ENCODE peak calls at places on chromosomes 16 and 17, in eight cellular contexts. L, K, X, E, M, C, D and Y are unnamed samples.

GRCh38 chr16:31268891-31269290 is 9.1 kb downstream of the ITGAM start:
- DNase-seq in C (no peak), L (no peak), K (no peak), D (no peak), X (no peak), M (no peak), E (no peak), Y (no peak)

GRCh38 chr17:6506679-6507231 is 49.6 kb downstream of the PITPNM3 start:
- DNase-seq in X (no peak), K (no peak), E (no peak), D (peak), M (no peak), L (peak), C (no peak), Y (peak)

GRCh38 chr16:79372504-79373184 is 227.9 kb downstream of the MAF start:
- DNase-seq in E (no peak), X (no peak), D (peak), L (no peak), C (no peak), M (no peak), K (no peak), Y (no peak)

GRCh38 chr16:81723098-81723723 is 55.9 kb upstream of the PLCG2 start:
- DNase-seq in K (peak), L (peak), E (no peak), D (peak), M (peak), X (peak), C (no peak), Y (no peak)

GRCh38 chr17:8581002-8581658 is 49.4 kb downstream of the MYH10 start:
- DNase-seq in X (peak), C (no peak), D (peak), L (no peak), M (no peak), K (no peak), E (no peak), Y (no peak)

GRCh38 chr17:58492238-58493121 is 4.3 kb upstream of the HSF5 start:
- DNase-seq in D (peak), E (no peak), C (no peak), K (no peak), M (no peak), L (no peak), X (no peak), Y (no peak)

GRCh38 chr17:69945698-69946185 is 129.3 kb upstream of the KCNJ16 start:
- DNase-seq in E (no peak), M (no peak), C (no peak), D (no peak), L (no peak), K (no peak), X (no peak), Y (no peak)

GRCh38 chr17:63096426-63096825 is 130.4 kb downstream of the TANC2 start:
- DNase-seq in M (no peak), X (no peak), L (peak), D (no peak), C (peak), K (no peak), E (no peak), Y (no peak)

GRCh38 chr17:35918665-35919064 is 11.9 kb downstream of the RDM1 start:
- DNase-seq in C (no peak), L (no peak), X (no peak), E (no peak), D (peak), K (no peak), M (no peak), Y (no peak)

GRCh38 chr17:57369509-57369945 is 113.2 kb downstream of the MSI2 start:
- DNase-seq in L (no peak), K (no peak), E (no peak), D (peak), C (no peak), M (no peak), X (no peak), Y (no peak)

GRCh38 chr16:28528463-28528867 is 10.3 kb downstream of the NUPR1 start:
- DNase-seq in M (no peak), C (no peak), D (no peak), L (no peak), K (no peak), X (no peak), E (no peak), Y (no peak)

GRCh38 chr16:81821422-81822128 is 42.5 kb downstream of the PLCG2 start:
- DNase-seq in X (peak), E (no peak), K (no peak), M (no peak), D (no peak), C (no peak), L (no peak), Y (peak)

GRCh38 chr16:64657316-64658011 is 464.4 kb downstream of the CDH11 start:
- DNase-seq in E (no peak), C (no peak), D (peak), M (no peak), X (no peak), L (no peak), K (no peak), Y (no peak)

GRCh38 chr17:46020023-46020735 is 21.1 kb downstream of the STH start:
- DNase-seq in C (no peak), D (no peak), E (no peak), M (no peak), L (no peak), X (peak), K (no peak), Y (peak)

GRCh38 chr16:85168732-85169256 is 56.5 kb upstream of the CIBAR2 start:
- DNase-seq in E (no peak), K (peak), D (no peak), M (peak), X (peak), C (no peak), L (peak), Y (peak)
- TF ChIP-seq CTCF in E (no peak), K (no peak), D (no peak), M (no peak), X (no peak), C (no peak), L (no peak), Y (no peak)

GRCh38 chr17:47843391-47843730 is 2.3 kb upstream of the SCRN2 start:
- DNase-seq in L (no peak), X (no peak), E (no peak), K (no peak), D (no peak), M (no peak), C (no peak), Y (no peak)

GRCh38 chr17:47840742-47841487 is at the start of gene SCRN2:
- DNase-seq in X (peak), E (peak), K (peak), D (peak), C (peak), M (peak), L (peak), Y (peak)

GRCh38 chr17:47839899-47840741 is 953 bp downstream of the SCRN2 start:
- DNase-seq in K (no peak), D (no peak), X (no peak), C (no peak), M (no peak), L (no peak), E (no peak), Y (no peak)

GRCh38 chr17:47844230-47844629 is 3.2 kb upstream of the SCRN2 start:
- DNase-seq in K (no peak), C (no peak), X (no peak), E (no peak), M (no peak), L (peak), D (no peak), Y (no peak)

GRCh38 chr17:47841488-47842308 is 625 bp upstream of the SCRN2 start:
- DNase-seq in M (no peak), X (no peak), K (no peak), E (no peak), D (no peak), L (no peak), C (no peak), Y (no peak)
- TF ChIP-seq CTCF in M (peak), X (no peak), K (peak), E (no peak), D (no peak), L (peak), C (no peak), Y (no peak)

GRCh38 chr16:1946495-1947368 is 3.7 kb upstream of the MSRB1 start:
- DNase-seq in X (no peak), D (no peak), K (no peak), E (no peak), C (no peak), M (no peak), L (no peak), Y (no peak)
- TF ChIP-seq CTCF in X (no peak), D (no peak), K (no peak), E (no peak), C (no peak), M (no peak), L (peak), Y (no peak)

GRCh38 chr17:81003711-81004335 is 12.2 kb downstream of the CHMP6 start:
- DNase-seq in E (no peak), K (peak), L (no peak), M (peak), C (no peak), D (no peak), X (no peak), Y (peak)

GRCh38 chr17:81008140-81008539 is 16.5 kb downstream of the CHMP6 start:
- DNase-seq in M (no peak), C (no peak), K (no peak), E (no peak), X (no peak), L (no peak), D (no peak), Y (no peak)

GRCh38 chr17:81002013-81002384 is 10.4 kb downstream of the CHMP6 start:
- DNase-seq in M (no peak), C (no peak), K (no peak), L (no peak), D (no peak), E (no peak), X (no peak), Y (no peak)

GRCh38 chr17:81002409-81003361 is 11.0 kb downstream of the CHMP6 start:
- DNase-seq in D (peak), M (no peak), X (no peak), E (no peak), L (peak), C (no peak), K (no peak), Y (peak)

GRCh38 chr17:81004336-81005015 is 12.8 kb downstream of the CHMP6 start:
- DNase-seq in E (no peak), M (no peak), X (no peak), C (no peak), L (no peak), D (no peak), K (no peak), Y (no peak)
- TF ChIP-seq CTCF in E (no peak), M (no peak), X (no peak), C (no peak), L (no peak), D (no peak), K (no peak), Y (no peak)

DNA sequence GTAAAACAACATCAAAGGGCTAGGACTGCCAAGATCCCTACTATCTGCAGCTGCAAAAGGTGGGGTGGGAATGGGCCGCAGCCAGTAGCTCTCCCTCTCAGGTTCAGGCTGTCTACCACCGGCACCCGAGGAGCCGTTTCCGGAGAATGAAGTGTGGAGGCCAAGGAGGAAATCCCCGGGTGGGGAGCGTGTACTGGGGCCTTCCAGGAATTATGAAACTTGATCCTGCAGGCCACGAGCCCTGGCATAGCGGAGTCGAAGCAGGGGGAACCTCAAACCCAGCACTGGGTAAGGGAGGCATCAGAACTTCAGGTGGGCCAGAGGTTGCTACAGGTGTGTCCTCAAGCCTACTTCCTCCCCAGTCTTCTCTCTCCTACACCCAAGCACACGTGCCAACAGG is 5.1 kb downstream of the INPP5K start:
- DNase-seq in K (no peak), X (no peak), C (no peak), D (peak), M (no peak), E (no peak), L (no peak), Y (peak)
- TF ChIP-seq CTCF in K (no peak), X (no peak), C (no peak), D (no peak), M (no peak), E (no peak), L (no peak), Y (no peak)

GRCh38 chr17:15090533-15090932 is 174.6 kb downstream of the PMP22 start:
- DNase-seq in C (no peak), D (no peak), X (no peak), M (no peak), L (no peak), E (no peak), K (no peak), Y (no peak)

GRCh38 chr17:15092762-15093161 is 172.4 kb downstream of the PMP22 start:
- DNase-seq in L (peak), E (no peak), D (peak), C (no peak), X (no peak), K (no peak), M (no peak), Y (no peak)

GRCh38 chr17:15092261-15092660 is 172.9 kb downstream of the PMP22 start:
- DNase-seq in D (no peak), X (no peak), K (no peak), M (no peak), C (no peak), L (no peak), E (no peak), Y (no peak)

GRCh38 chr17:15087946-15088345 is 177.2 kb downstream of the PMP22 start:
- DNase-seq in X (no peak), K (no peak), M (no peak), C (no peak), L (no peak), D (no peak), E (no peak), Y (no peak)

GRCh38 chr17:15091825-15092224 is 173.3 kb downstream of the PMP22 start:
- DNase-seq in E (no peak), X (no peak), K (no peak), D (peak), L (no peak), M (no peak), C (no peak), Y (no peak)
- TF ChIP-seq CTCF in E (peak), X (no peak), K (no peak), D (peak), L (peak), M (peak), C (peak), Y (no peak)

GRCh38 chr17:33509331-33509730 is 216.2 kb upstream of the ASIC2 start:
- DNase-seq in L (no peak), E (no peak), D (no peak), M (no peak), X (no peak), C (no peak), K (no peak), Y (no peak)

GRCh38 chr17:33513769-33514168 is 220.7 kb upstream of the ASIC2 start:
- DNase-seq in M (no peak), E (no peak), K (no peak), C (no peak), D (no peak), X (no peak), L (no peak), Y (no peak)

GRCh38 chr17:33512113-33512512 is 219.0 kb upstream of the ASIC2 start:
- DNase-seq in C (no peak), L (no peak), X (no peak), M (no peak), E (no peak), K (no peak), D (no peak), Y (no peak)

GRCh38 chr17:33514369-33514768 is 221.3 kb upstream of the ASIC2 start:
- DNase-seq in C (no peak), K (no peak), E (no peak), D (no peak), X (no peak), M (no peak), L (no peak), Y (no peak)

DNA sequence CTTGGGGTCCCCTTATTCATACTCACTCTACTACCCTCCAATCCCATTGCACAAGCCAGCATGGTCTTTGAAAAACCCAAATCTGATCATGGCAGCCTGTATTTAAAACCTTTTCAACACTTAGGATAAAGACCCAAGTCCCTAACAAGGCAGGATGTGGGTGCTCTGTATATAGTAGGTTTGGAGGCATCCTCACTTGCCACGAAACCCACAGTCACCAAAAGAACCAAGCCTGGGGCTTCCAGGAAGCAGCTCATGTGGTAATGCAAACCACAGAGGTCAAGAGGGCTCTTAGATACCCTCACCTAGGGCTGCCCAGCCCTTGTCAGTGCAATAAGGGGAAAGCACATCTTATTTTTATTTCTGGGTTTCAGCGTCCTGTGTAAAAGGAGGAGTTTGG is 218.6 kb upstream of the ASIC2 start:
- DNase-seq in M (no peak), D (no peak), L (no peak), E (no peak), K (no peak), C (no peak), X (no peak), Y (no peak)
- TF ChIP-seq CTCF in M (no peak), D (no peak), L (no peak), E (no peak), K (no peak), C (no peak), X (no peak), Y (no peak)

GRCh38 chr17:47821424-47822379 is at the start of gene OSBPL7:
- DNase-seq in K (peak), M (peak), E (peak), D (peak), C (peak), L (peak), X (peak), Y (peak)
- TF ChIP-seq CTCF in K (no peak), M (no peak), E (no peak), D (no peak), C (no peak), L (peak), X (peak), Y (no peak)

DNA sequence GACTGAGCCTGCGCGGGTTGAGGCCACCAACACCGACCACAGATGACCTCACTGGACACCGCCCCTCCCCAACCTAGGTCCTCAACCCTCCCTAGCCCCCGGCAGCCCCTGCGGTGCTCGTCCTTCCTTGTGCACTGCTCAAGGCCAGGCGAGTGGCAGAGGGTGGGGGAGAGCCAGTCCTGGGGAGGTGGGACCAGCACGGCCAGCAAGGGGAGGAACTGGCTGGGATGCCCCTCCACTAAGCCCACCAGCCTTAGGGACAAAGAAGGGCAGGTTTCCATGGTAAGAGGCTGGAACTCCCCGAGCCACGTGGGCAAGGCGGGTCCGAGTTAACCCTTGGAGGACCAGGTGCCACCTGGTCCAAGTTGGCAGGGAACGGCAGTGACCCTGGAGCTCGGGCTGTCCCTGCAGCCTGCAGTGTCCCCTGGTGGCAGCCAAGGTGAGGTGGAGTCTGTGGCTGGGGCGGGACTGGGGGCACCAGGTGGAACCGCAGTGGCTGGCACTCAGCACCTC is 9.2 kb downstream of the FSCN2 start:
- DNase-seq in C (no peak), K (peak), M (no peak), X (peak), L (no peak), D (no peak), E (peak), Y (peak)
- TF ChIP-seq CTCF in C (peak), K (peak), M (peak), X (peak), L (peak), D (peak), E (peak), Y (peak)